ENCODE peak calls at places on chromosomes 7 and 10, in six cellular contexts. M is tibial nerve, K is sigmoid colon, P is SK-N-SH, R is A549, I is ovary. V is an unnamed sample.

GRCh38 chr7:70700055-70700934 is 431.6 kb upstream of the GALNT17 start:
- DNase-seq in M (no peak), K (no peak), P (no peak), R (no peak), I (no peak), V (no peak)

GRCh38 chr7:64951250-64951848 is 39.5 kb downstream of the ZNF117 start:
- DNase-seq in M (no peak), K (no peak), P (peak; percentile 66), R (peak; percentile 46), I (no peak), V (no peak)

GRCh38 chr7:114916261-114916892 is 5.5 kb upstream of the MDFIC start:
- DNase-seq in M (no peak), K (no peak), P (no peak), R (no peak), I (no peak), V (no peak)

GRCh38 chr10:126474031-126474430 is 85.8 kb upstream of the ADAM12 start:
- DNase-seq in M (no peak), K (no peak), P (no peak), R (no peak), I (no peak), V (peak; percentile 87)

GRCh38 chr7:65250216-65250615 is 123.4 kb upstream of the ZNF92 start:
- DNase-seq in M (no peak), K (no peak), P (no peak), R (no peak), I (no peak), V (no peak)

GRCh38 chr10:57015595-57016303 is 654.7 kb upstream of the ZWINT start:
- DNase-seq in M (no peak), K (no peak), P (no peak), R (no peak), I (no peak), V (no peak)

GRCh38 chr10:16612148-16612742 is 90.6 kb upstream of the C1QL3 start:
- DNase-seq in M (no peak), K (no peak), P (no peak), R (peak; percentile 33), I (no peak), V (no peak)

GRCh38 chr10:31031666-31032514 is at the start of gene ZNF438:
- DNase-seq in M (peak; percentile 93), K (peak; percentile 99), P (peak; percentile 98), R (peak; percentile 95), I (peak; percentile 99), V (peak; percentile 98)

GRCh38 chr7:50142421-50143113 is 49.5 kb upstream of the ZPBP start:
- DNase-seq in M (no peak), K (no peak), P (no peak), R (peak; percentile 40), I (no peak), V (no peak)

GRCh38 chr7:13656330-13656729 is 333.1 kb downstream of the ETV1 start:
- DNase-seq in M (no peak), K (no peak), P (no peak), R (no peak), I (no peak), V (no peak)

GRCh38 chr7:113143486-113144257 is 25.3 kb upstream of the SMIM30 start:
- DNase-seq in M (no peak), K (no peak), P (no peak), R (no peak), I (no peak), V (no peak)
- TF ChIP-seq EP300 in M (no peak), K (no peak), P (no peak), R (no peak), I (no peak), V (no peak)

GRCh38 chr10:124722812-124723783 is 21.1 kb downstream of the FAM53B start:
- DNase-seq in M (no peak), K (peak; percentile 64), P (no peak), R (no peak), I (peak; percentile 61), V (no peak)

GRCh38 chr10:124717911-124718734 is 26.1 kb downstream of the FAM53B start:
- DNase-seq in M (no peak), K (no peak), P (no peak), R (no peak), I (peak; percentile 37), V (no peak)

GRCh38 chr10:124717358-124717757 is 26.8 kb downstream of the FAM53B start:
- DNase-seq in M (no peak), K (no peak), P (no peak), R (no peak), I (no peak), V (no peak)

GRCh38 chr10:124721295-124722052 is 22.7 kb downstream of the FAM53B start:
- DNase-seq in M (no peak), K (peak; percentile 90), P (no peak), R (no peak), I (peak; percentile 64), V (no peak)

DNA sequence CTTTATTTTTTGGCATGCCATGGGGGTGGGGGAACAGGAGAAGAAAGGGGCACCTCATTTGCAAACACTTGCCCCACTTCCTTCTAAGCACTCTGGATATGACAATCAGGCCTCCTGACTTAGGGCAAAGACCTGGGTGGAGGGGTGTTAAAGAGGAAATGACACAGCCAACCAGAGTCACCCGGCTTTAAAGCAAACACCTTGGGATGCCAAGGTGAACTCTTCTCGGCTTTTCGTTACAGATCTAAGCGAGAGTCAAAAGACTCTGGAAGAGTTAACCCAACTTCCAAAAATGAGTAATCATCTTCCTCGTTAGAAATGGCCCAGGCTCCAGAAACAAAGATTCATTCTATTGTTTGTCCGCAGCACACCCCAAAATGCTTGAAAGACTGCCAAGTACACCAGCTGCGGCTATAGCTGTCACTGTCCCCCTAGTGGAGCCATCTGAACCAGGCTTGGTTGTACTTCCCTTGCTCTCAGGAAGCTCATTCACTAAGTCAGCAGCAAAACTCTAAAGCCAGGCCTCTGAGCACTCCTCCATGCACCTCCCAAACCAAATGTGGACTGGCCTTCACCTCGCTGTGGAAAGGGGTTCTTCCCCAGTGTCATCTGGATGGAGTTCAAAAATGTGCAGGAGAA is 24.8 kb downstream of the FAM53B start:
- DNase-seq in M (no peak), K (peak; percentile 82), P (no peak), R (peak; percentile 26), I (peak; percentile 42), V (no peak)
- H3K4me1 ChIP-seq in M (peaks cover 96% of the 10 kb centered on the region), K (no peaks in the 10 kb centered on the region), P (peaks cover 6% of the 10 kb centered on the region), R (no peaks in the 10 kb centered on the region), I (peaks cover 50% of the 10 kb centered on the region), V (peaks cover 96% of the 10 kb centered on the region)

GRCh38 chr7:98110249-98111022 is 3.8 kb downstream of the LMTK2 start:
- DNase-seq in M (no peak), K (no peak), P (peak; percentile 52), R (peak; percentile 39), I (no peak), V (no peak)

GRCh38 chr7:98107313-98107691 is 640 bp downstream of the LMTK2 start:
- DNase-seq in M (no peak), K (no peak), P (no peak), R (peak; percentile 19), I (no peak), V (no peak)

GRCh38 chr7:98105942-98106544 is 619 bp upstream of the LMTK2 start:
- DNase-seq in M (no peak), K (peak; percentile 54), P (no peak), R (no peak), I (no peak), V (no peak)

GRCh38 chr7:98102170-98102569 is 4.5 kb upstream of the LMTK2 start:
- DNase-seq in M (no peak), K (no peak), P (no peak), R (no peak), I (no peak), V (no peak)

DNA sequence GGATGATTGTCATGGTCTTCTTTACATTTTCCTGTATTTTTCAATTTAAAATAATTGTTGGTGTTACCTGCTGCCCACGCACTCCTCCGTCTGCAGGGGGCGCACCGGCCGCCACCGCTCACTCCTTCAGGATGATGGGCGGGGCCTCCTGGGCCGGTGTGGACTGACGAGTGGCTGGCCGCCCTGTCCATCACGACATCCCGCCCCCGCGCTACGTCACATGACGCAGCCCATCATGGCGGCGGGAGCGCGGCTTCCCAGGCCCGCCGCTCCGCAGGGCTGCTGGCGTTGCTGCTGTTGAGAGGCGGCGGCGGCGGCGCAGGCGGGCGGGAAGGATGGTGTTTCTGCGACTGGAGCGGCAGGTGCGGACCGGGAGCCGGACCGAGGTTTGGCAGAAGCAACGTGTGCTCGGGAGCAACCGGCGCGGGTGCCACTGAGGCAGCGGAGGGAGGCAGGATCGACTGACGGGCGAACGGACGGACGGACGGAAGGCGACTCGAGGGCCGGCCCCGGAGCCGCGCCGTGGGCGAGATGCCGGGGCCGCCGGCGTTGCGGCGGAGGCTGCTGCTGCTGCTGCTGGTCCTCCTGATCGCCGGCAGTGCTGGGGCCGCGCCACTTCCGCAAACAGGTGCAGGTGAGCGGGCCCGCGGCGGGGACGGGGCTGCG is at the start of gene LMTK2:
- DNase-seq in M (peak; percentile 97), K (peak; percentile 97), P (peak; percentile 100), R (peak; percentile 93), I (peak; percentile 98), V (peak; percentile 99)
- TF ChIP-seq EP300 in M (peak; percentile 57), K (no peak), P (no peak), R (no peak), I (no peak), V (no peak)

GRCh38 chr7:44630791-44631457 is 24.5 kb downstream of the OGDH start:
- DNase-seq in M (no peak), K (no peak), P (no peak), R (no peak), I (no peak), V (no peak)
- H3K4me1 ChIP-seq in M (peaks cover 63% of the 10 kb centered on the region), K (no peaks in the 10 kb centered on the region), P (peaks cover 13% of the 10 kb centered on the region), R (peaks cover 18% of the 10 kb centered on the region), I (peaks cover 11% of the 10 kb centered on the region), V (peaks cover 56% of the 10 kb centered on the region)

GRCh38 chr7:102983602-102984001 is 70.8 kb downstream of the LRRC17 start:
- DNase-seq in M (no peak), K (no peak), P (no peak), R (no peak), I (no peak), V (no peak)
- TF ChIP-seq EP300 in M (no peak), K (no peak), P (no peak), R (no peak), I (no peak), V (no peak)

DNA sequence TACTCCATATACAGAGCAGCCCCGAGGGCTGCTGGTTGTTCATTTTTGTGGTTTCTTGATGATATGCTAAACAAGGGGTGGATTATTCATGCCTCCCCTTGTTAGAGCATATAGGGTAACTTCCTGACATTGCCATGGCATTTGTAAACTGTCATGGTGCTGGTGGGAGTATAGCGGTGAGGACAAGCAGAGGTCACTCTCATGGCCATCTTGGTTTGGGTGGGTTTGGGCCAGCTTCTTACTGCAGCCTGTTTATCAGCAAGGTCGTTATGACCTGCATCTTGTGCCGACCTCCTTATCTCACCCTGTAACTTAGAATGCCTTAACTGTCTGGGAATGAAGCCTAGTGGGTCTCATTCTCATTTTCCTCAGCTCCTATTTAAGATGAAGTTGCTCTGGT is 31.3 kb downstream of the GNAT3 start:
- DNase-seq in M (no peak), K (no peak), P (no peak), R (no peak), I (no peak), V (no peak)
- H3K4me1 ChIP-seq in M (peaks cover 9% of the 10 kb centered on the region), K (no peaks in the 10 kb centered on the region), P (peaks cover 5% of the 10 kb centered on the region), R (peaks cover 32% of the 10 kb centered on the region), I (no peaks in the 10 kb centered on the region), V (no peaks in the 10 kb centered on the region)

DNA sequence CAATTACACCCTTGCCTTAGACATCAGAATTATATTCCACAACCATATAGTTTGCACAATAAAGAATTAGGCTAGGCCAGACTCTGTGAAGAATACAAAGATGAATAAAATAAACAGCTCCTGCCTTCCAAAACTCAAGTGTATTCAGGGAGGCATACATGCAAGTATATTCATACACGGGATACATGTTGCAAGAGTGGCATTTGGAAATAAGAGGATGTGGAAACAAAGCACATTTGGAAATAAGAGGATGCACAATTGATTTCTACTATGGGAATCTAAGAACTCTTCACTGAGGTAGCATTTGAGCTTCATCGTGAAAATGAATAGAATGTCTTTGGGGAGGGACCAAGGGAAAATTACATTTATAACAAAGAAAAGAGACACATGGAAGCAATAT is 27.0 kb upstream of the TMEM26 start:
- DNase-seq in M (no peak), K (no peak), P (no peak), R (no peak), I (no peak), V (no peak)
- TF ChIP-seq EP300 in M (no peak), K (no peak), P (no peak), R (no peak), I (no peak), V (no peak)

V was measured in esophagus muscularis mucosa.